ENCODE peak calls at places on chromosomes 5 and 9, in nine cellular contexts. N is GM13977; Y is psoas muscle; E is choroid plexus epithelial cell; B is activated T-cell treated with anti-CD3 and anti-CD28 coated beads for 1 hour; S is stimulated activated CD4-positive, alpha-beta T cell treated with anti-CD3 and anti-CD28 coated beads, Interleukin-15, amount 100 ng/mL, for 24 hours; D is OCI-LY7; V is ascending aorta; C is neuronal stem cell. Q is an unnamed sample.

GRCh38 chr9:93911136-93911745 is 43.9 kb downstream of the BARX1 start:
- DNase-seq in S (no peak), E (no peak), N (no peak), D (no peak), V (no peak), Y (no peak), C (no peak), B (no peak), Q (no peak)

GRCh38 chr9:87441251-87441650 is 56.4 kb upstream of the DAPK1 start:
- DNase-seq in V (no peak), S (no peak), Y (no peak), B (no peak), D (no peak), E (peak), N (no peak), C (no peak), Q (no peak)

GRCh38 chr5:139369181-139369580 is 13.9 kb downstream of the SLC23A1 start:
- DNase-seq in Y (no peak), D (no peak), C (no peak), E (peak), N (no peak), B (no peak), V (no peak), S (no peak), Q (no peak)

GRCh38 chr5:88708682-88709398 is 174.1 kb downstream of the MEF2C start:
- DNase-seq in B (no peak), V (no peak), Y (no peak), S (no peak), C (no peak), N (no peak), D (no peak), E (no peak), Q (no peak)

GRCh38 chr9:37331871-37332270 is 90.6 kb upstream of the GRHPR start:
- DNase-seq in B (no peak), D (no peak), C (no peak), S (no peak), E (no peak), N (no peak), V (no peak), Y (no peak), Q (no peak)

GRCh38 chr9:18366184-18366583 is 107.8 kb upstream of the ADAMTSL1 start:
- DNase-seq in N (peak), Y (no peak), E (no peak), S (no peak), D (peak), V (no peak), B (no peak), C (no peak), Q (no peak)

GRCh38 chr5:133885566-133885965 is 82.9 kb downstream of the C5orf15 start:
- DNase-seq in S (no peak), D (no peak), N (no peak), C (no peak), Y (no peak), B (no peak), E (no peak), V (no peak), Q (no peak)

GRCh38 chr9:89311346-89312153 is 555 bp downstream of the CKS2 start:
- DNase-seq in B (no peak), D (peak), Y (no peak), V (no peak), E (peak), S (peak), C (no peak), N (no peak), Q (no peak)

GRCh38 chr9:133102190-133103021 is 18.6 kb downstream of the RALGDS start:
- DNase-seq in C (no peak), B (no peak), N (no peak), E (no peak), Y (no peak), S (no peak), V (no peak), D (no peak), Q (no peak)

GRCh38 chr5:180345781-180346180 is 7.4 kb downstream of the GFPT2 start:
- DNase-seq in V (no peak), S (no peak), C (no peak), B (no peak), D (no peak), Y (no peak), E (no peak), N (no peak), Q (no peak)

GRCh38 chr5:65663804-65664521 is 39.1 kb downstream of the SHLD3 start:
- DNase-seq in S (no peak), N (no peak), C (peak), D (no peak), Y (no peak), E (peak), B (no peak), V (no peak), Q (no peak)

GRCh38 chr9:73037613-73038012 is 84.8 kb upstream of the ALDH1A1 start:
- DNase-seq in B (no peak), N (no peak), E (peak), C (no peak), S (no peak), D (no peak), Y (no peak), V (no peak), Q (no peak)

GRCh38 chr9:129900263-129901041 is 65.2 kb downstream of the USP20 start:
- DNase-seq in V (no peak), Y (no peak), N (peak), E (no peak), B (no peak), C (no peak), D (no peak), S (no peak), Q (no peak)

GRCh38 chr9:131886839-131887238 is 147.0 kb upstream of the RAPGEF1 start:
- DNase-seq in B (no peak), E (peak), S (no peak), D (no peak), C (no peak), V (no peak), Y (no peak), N (no peak), Q (no peak)

GRCh38 chr9:15357050-15357653 is 50.1 kb upstream of the TTC39B start:
- DNase-seq in Y (peak), C (no peak), V (no peak), E (no peak), D (peak), N (no peak), S (peak), B (peak), Q (no peak)

GRCh38 chr5:43369651-43370050 is 42.5 kb downstream of the CCL28 start:
- DNase-seq in S (no peak), N (no peak), E (no peak), D (no peak), Y (no peak), V (no peak), C (no peak), B (no peak), Q (no peak)

GRCh38 chr5:54066433-54066832 is 243.9 kb downstream of the ARL15 start:
- DNase-seq in D (no peak), B (no peak), S (no peak), N (no peak), Y (no peak), E (no peak), V (no peak), C (no peak), Q (no peak)

GRCh38 chr5:104431946-104432345 is 869.4 kb upstream of the NUDT12 start:
- DNase-seq in V (no peak), Y (no peak), B (no peak), D (no peak), N (no peak), E (no peak), C (no peak), S (no peak), Q (no peak)

GRCh38 chr9:87336407-87336806 is 161.3 kb upstream of the DAPK1 start:
- DNase-seq in N (peak), D (peak), S (no peak), B (no peak), E (peak), V (no peak), C (no peak), Y (no peak), Q (no peak)

GRCh38 chr5:127210082-127210481 is 80.5 kb upstream of the MEGF10 start:
- DNase-seq in S (no peak), V (no peak), C (no peak), B (no peak), N (no peak), Y (no peak), D (no peak), E (no peak), Q (no peak)

GRCh38 chr9:137048655-137049543 is 2.9 kb upstream of the NPDC1 start:
- DNase-seq in B (no peak), Y (no peak), N (no peak), D (no peak), V (no peak), C (no peak), E (no peak), S (no peak), Q (no peak)

GRCh38 chr5:55564716-55565115 is 30.0 kb upstream of the PLPP1 start:
- DNase-seq in E (peak), Y (no peak), B (no peak), C (no peak), S (no peak), V (no peak), D (no peak), N (no peak), Q (no peak)

GRCh38 chr5:68046445-68046844 is 169.1 kb upstream of the PIK3R1 start:
- DNase-seq in S (no peak), B (no peak), Y (peak), D (no peak), V (peak), E (peak), C (no peak), N (no peak), Q (no peak)

GRCh38 chr9:79023134-79023577 is 548.6 kb upstream of the TLE4 start:
- DNase-seq in N (no peak), V (no peak), E (peak), B (no peak), D (no peak), S (no peak), C (no peak), Y (no peak), Q (no peak)

GRCh38 chr9:113879906-113880305 is 3.8 kb downstream of the ZNF618 start:
- DNase-seq in V (no peak), B (no peak), Y (no peak), N (no peak), D (no peak), C (no peak), E (peak), S (no peak), Q (no peak)

GRCh38 chr5:148884339-148885020 is 58.1 kb downstream of the ADRB2 start:
- DNase-seq in N (no peak), S (no peak), Y (no peak), E (no peak), C (no peak), B (no peak), D (no peak), V (no peak), Q (no peak)

GRCh38 chr9:100443781-100444768 is 17.1 kb downstream of the MSANTD3 start:
- DNase-seq in Y (no peak), C (no peak), V (no peak), B (no peak), S (no peak), E (peak), N (no peak), D (no peak), Q (no peak)

GRCh38 chr5:97480313-97480712 is 297.3 kb upstream of the RIOK2 start:
- DNase-seq in V (no peak), Y (no peak), E (no peak), C (no peak), D (no peak), S (no peak), N (no peak), B (no peak), Q (no peak)

GRCh38 chr5:7078901-7079300 is 317.0 kb upstream of the ADCY2 start:
- DNase-seq in D (peak), V (no peak), N (no peak), E (no peak), Y (no peak), C (peak), S (peak), B (no peak), Q (no peak)

GRCh38 chr9:109274768-109275596 is 45.9 kb downstream of the EPB41L4B start:
- DNase-seq in B (no peak), C (no peak), D (no peak), S (no peak), V (no peak), Y (no peak), N (no peak), E (no peak), Q (no peak)

GRCh38 chr9:132541051-132541450 is 41.4 kb upstream of the BARHL1 start:
- DNase-seq in C (no peak), B (no peak), Y (no peak), E (no peak), S (no peak), D (no peak), N (no peak), V (no peak), Q (no peak)

GRCh38 chr9:31608413-31608812 is 776.0 kb upstream of the ACO1 start:
- DNase-seq in C (no peak), D (no peak), V (no peak), B (no peak), Y (no peak), E (peak), S (no peak), N (no peak), Q (no peak)

GRCh38 chr9:133589454-133590227 is 19.5 kb downstream of the FAM163B start:
- DNase-seq in B (peak), V (no peak), E (no peak), C (no peak), S (peak), Y (no peak), N (no peak), D (peak), Q (no peak)

GRCh38 chr5:171865431-171865830 is 79.8 kb downstream of the SMIM23 start:
- DNase-seq in V (no peak), E (no peak), D (no peak), C (no peak), N (no peak), B (no peak), Y (no peak), S (no peak), Q (no peak)

GRCh38 chr9:131411719-131412681 is 18.1 kb downstream of the PRRC2B start:
- DNase-seq in V (no peak), D (no peak), C (no peak), B (no peak), E (no peak), N (no peak), Y (no peak), S (no peak), Q (no peak)